ENCODE peak calls at places on chromosomes 4 and X, in six cellular contexts. D is HepG2, R is K562, I is NB4, E is A549, L is GM12878. F is an unnamed sample.

GRCh38 chrX:13283512-13283911 is 36.3 kb downstream of the ATXN3L start:
- DNase-seq in D (no peak), R (peak), E (no peak), I (peak), L (no peak), F (no peak)

GRCh38 chr4:138741366-138741765 is 274.2 kb upstream of the NOCT start:
- DNase-seq in L (no peak), E (no peak), I (no peak), R (no peak), D (no peak), F (no peak)

GRCh38 chr4:110275871-110276270 is 77.5 kb upstream of the ELOVL6 start:
- DNase-seq in I (no peak), L (no peak), E (no peak), R (no peak), D (no peak), F (no peak)

GRCh38 chr4:19026281-19026680 is 1004.7 kb upstream of the LCORL start:
- DNase-seq in L (no peak), I (no peak), E (no peak), D (no peak), R (no peak), F (no peak)

GRCh38 chrX:77442728-77443127 is 4.5 kb upstream of the FGF16 start:
- DNase-seq in L (no peak), R (no peak), I (no peak), E (peak), D (peak), F (peak)

GRCh38 chrX:27565992-27566391 is 24.2 kb upstream of the DCAF8L2 start:
- DNase-seq in R (peak), E (no peak), I (no peak), L (no peak), D (peak), F (peak)

GRCh38 chrX:120768681-120769080 is 107.0 kb downstream of the CT47B1 start:
- DNase-seq in R (no peak), D (no peak), I (no peak), L (no peak), E (no peak), F (peak)

GRCh38 chr4:170931326-170931725 is 841.6 kb upstream of the AADAT start:
- DNase-seq in L (no peak), I (no peak), E (no peak), R (no peak), D (no peak), F (no peak)

GRCh38 chr4:40340034-40340433 is 4.9 kb downstream of the CHRNA9 start:
- DNase-seq in D (no peak), E (no peak), R (no peak), L (no peak), I (peak), F (no peak)

GRCh38 chrX:47138171-47138570 is 6.3 kb downstream of the NDUFB11 start:
- DNase-seq in E (no peak), R (no peak), D (no peak), L (no peak), I (no peak), F (no peak)

GRCh38 chr4:1297456-1298325 is 8.0 kb downstream of the MAEA start:
- DNase-seq in I (no peak), R (no peak), D (no peak), L (no peak), E (no peak), F (no peak)

GRCh38 chrX:124211312-124211942 is 121.0 kb upstream of the TEX13D start:
- DNase-seq in E (peak), I (peak), L (no peak), D (peak), R (peak), F (peak)

GRCh38 chr4:25424539-25425228 is 47.6 kb downstream of the ANAPC4 start:
- DNase-seq in D (no peak), R (no peak), L (no peak), E (no peak), I (no peak), F (no peak)

GRCh38 chrX:74949717-74950116 is 24.5 kb upstream of the NEXMIF start:
- DNase-seq in D (no peak), L (no peak), I (no peak), R (no peak), E (no peak), F (no peak)

GRCh38 chrX:120456973-120457372 is 12.1 kb downstream of the LAMP2 start:
- DNase-seq in E (no peak), D (no peak), I (peak), L (no peak), R (peak), F (no peak)

GRCh38 chr4:23373269-23373668 is 516.6 kb downstream of the PPARGC1A start:
- DNase-seq in R (peak), E (peak), L (no peak), D (no peak), I (peak), F (no peak)

DNA sequence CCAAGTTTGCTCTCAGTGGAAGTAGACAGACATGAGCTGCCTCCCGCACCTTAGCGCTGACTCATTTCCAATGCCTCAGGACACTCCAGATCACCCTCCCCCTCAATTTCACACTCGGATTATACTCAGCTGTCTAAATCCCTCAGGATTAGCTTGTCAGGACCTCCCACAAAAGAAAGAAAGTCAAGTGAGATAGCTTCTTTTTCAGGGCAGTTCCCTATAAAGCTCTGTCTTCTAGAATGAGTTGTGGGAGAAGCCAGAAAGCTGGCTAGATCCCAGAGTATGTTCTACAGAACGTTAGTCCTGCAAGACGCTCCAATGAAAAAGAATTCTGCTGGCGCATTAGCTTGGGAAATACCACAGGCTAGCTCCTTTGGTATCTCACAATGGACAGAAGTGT is 51.2 kb upstream of the MTNR1A start:
- DNase-seq in I (no peak), L (no peak), R (no peak), D (no peak), E (no peak), F (no peak)
- TF ChIP-seq MYC in I (no peak), L (no peak), R (no peak), D (no peak), E (no peak), F (no peak)

GRCh38 chrX:40098264-40099045 is 697 bp upstream of the BCOR start:
- DNase-seq in L (no peak), I (peak), D (no peak), E (peak), R (no peak), F (peak)
- TF ChIP-seq MYC in L (no peak), I (no peak), D (no peak), E (no peak), R (no peak), F (no peak)

GRCh38 chrX:97372006-97372766 is 488.5 kb downstream of the RPA4 start:
- DNase-seq in R (no peak), L (no peak), E (no peak), D (no peak), I (no peak), F (no peak)
- TF ChIP-seq MYC in R (no peak), L (no peak), E (no peak), D (no peak), I (no peak), F (no peak)

DNA sequence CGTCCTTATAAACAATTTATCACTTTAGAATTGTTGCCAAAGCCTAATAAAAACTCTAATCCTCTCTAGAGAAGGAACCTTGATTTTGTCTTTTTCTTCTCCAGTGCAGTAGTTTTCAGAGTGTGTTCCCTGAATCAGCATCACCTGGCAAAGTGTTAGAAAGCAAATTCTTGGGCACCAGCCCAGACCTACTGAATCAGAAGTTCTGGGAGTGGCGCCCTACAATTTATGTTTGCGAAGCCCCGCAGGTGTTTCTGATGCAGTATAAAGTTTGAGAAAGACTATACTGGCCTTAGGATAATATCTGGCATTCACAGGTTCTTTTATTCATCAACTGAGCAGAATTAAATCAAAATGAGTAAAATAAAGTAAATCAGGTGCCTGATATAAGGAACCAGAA is 645.8 kb upstream of the ATOH1 start:
- DNase-seq in L (no peak), D (no peak), E (no peak), I (no peak), R (no peak), F (no peak)
- TF ChIP-seq MYC in L (no peak), D (no peak), E (no peak), I (no peak), R (no peak), F (no peak)

DNA sequence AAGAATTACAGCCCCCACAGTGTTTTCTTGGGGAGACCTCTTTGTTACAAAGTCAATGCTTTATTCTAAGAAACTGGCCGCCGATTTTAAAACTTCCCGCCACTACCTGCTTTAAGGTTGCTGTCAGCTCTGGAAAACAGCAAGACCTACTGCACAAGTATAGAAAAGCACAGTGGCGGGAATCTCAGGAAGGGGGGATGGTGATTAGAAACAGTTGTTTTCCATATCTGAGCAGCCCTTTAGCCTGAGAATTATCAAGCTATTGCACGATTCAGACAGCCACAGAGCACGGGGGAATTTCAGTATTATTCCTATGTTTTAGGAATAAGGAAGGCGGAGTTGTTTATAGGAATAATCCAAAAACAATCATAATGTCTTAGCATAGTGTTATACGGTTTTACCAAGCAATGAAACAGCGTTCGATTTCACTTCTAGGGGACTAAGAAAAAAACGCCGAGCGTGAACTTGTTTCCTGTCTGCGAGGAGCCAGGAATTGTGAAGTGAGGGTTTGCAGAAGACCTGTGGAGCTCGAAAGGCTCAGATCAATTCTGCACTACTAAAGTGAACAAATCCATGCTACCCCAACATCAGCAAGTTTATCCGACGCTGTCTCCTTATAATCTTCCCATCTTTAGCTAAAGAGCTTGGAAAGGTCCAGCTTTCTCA is 81.3 kb downstream of the HMGN5 start:
- DNase-seq in L (no peak), R (no peak), I (peak), E (no peak), D (no peak), F (no peak)
- TF ChIP-seq MYC in L (no peak), R (no peak), I (no peak), E (no peak), D (no peak), F (no peak)

GRCh38 chr4:68271851-68272756 is 26.6 kb upstream of the TMPRSS11B start:
- DNase-seq in L (no peak), D (peak), R (peak), I (peak), E (peak), F (peak)

GRCh38 chr4:68272860-68273259 is 27.4 kb upstream of the TMPRSS11B start:
- DNase-seq in L (no peak), R (no peak), I (no peak), E (no peak), D (no peak), F (no peak)

GRCh38 chr4:68264875-68265565 is 19.5 kb upstream of the TMPRSS11B start:
- DNase-seq in E (no peak), I (no peak), R (no peak), D (no peak), L (no peak), F (no peak)

DNA sequence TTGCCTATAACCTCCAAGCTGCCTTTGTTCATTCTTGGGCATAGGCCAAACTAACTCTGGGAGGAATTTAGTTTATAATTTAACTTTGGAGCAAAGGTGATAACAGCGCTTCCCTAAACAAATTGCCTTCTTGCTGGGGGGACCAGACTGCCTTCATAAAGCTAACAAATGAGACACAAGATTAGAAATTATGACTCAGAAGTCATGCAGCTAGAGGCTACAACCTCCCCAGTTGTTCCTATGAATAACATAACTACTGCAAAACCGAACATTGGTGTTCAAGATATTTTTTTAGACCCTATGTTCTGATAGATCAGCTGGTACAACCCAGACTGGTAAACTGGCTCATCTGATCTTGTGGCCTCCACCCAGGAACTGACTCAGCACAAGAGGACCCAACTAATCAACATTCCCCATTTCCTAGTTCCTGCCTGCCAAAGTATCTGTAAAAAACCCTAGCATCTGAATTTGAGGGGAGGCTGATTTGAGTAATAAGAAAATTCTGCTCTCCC is 22.0 kb upstream of the TMPRSS11B start:
- DNase-seq in I (no peak), E (no peak), R (no peak), D (peak), L (no peak), F (no peak)
- TF ChIP-seq MYC in I (no peak), E (no peak), R (no peak), D (no peak), L (no peak), F (no peak)

DNA sequence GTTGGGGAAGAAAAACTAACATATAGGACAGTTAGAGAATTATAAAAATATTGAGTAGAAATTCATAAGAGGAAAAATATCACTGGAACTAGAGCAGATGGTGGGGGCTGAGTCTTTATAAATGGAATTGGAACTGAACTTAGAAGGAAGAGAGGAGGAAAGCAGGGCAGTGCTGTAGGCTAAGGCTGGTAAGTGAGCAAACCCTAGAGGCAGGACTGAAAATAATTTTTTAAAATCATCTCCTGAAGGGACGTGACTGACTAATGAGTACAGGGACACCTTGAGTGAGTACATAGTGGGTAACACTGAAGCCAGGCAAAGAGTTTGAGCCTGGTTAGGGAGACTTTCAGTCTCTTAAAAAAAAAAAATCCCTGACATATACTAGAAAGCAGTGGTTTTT is 63.3 kb downstream of the GALNT7 start:
- DNase-seq in I (peak), R (peak), L (no peak), D (no peak), E (no peak), F (peak)
- TF ChIP-seq MYC in I (no peak), R (no peak), L (no peak), D (no peak), E (no peak), F (no peak)